ENCODE peak calls at places on chromosomes 2 and 18, in nine cellular contexts. U, B, I, W, L, V, R, J and N are unnamed samples.
A peak's percentile ranks its signal among the peaks of the same experiment; 100 is the strongest.

GRCh38 chr2:48346124-48346536 is 183.8 kb upstream of the STON1 start:
- DNase-seq in U (peak; percentile 73), B (peak; percentile 19), I (no peak), W (peak; percentile 85), L (no peak), V (peak; percentile 28), R (no peak), J (no peak), N (no peak)

GRCh38 chr2:168137510-168138180 is 109.8 kb downstream of the STK39 start:
- DNase-seq in U (no peak), B (no peak), I (no peak), W (no peak), L (no peak), V (no peak), R (no peak), J (no peak), N (no peak)

GRCh38 chr18:12236934-12237832 is 17.0 kb upstream of the CIDEA start:
- DNase-seq in U (peak; percentile 86), B (peak; percentile 74), I (peak; percentile 90), W (peak; percentile 81), L (peak; percentile 85), V (peak; percentile 73), R (peak; percentile 87), J (peak; percentile 58), N (no peak)

GRCh38 chr18:23133860-23134779 is 1.2 kb upstream of the CABLES1 start:
- DNase-seq in U (peak; percentile 80), B (peak; percentile 69), I (peak; percentile 48), W (no peak), L (no peak), V (no peak), R (peak; percentile 86), J (peak; percentile 40), N (no peak)

GRCh38 chr2:54524236-54524991 is 68.3 kb downstream of the SPTBN1 start:
- DNase-seq in U (no peak), B (no peak), I (no peak), W (peak; percentile 60), L (no peak), V (no peak), R (peak; percentile 81), J (no peak), N (no peak)

GRCh38 chr18:79859314-79859713 is 61.6 kb downstream of the KCNG2 start:
- DNase-seq in U (no peak), B (no peak), I (no peak), W (no peak), L (peak; percentile 62), V (no peak), R (no peak), J (no peak), N (no peak)

GRCh38 chr2:230847883-230848388 is 16.8 kb upstream of the ITM2C start:
- DNase-seq in U (peak; percentile 96), B (peak; percentile 95), I (peak; percentile 89), W (peak; percentile 93), L (no peak), V (peak; percentile 83), R (peak; percentile 91), J (peak; percentile 80), N (no peak)

GRCh38 chr2:196407675-196408265 is 231.7 kb upstream of the CCDC150 start:
- DNase-seq in U (no peak), B (no peak), I (no peak), W (no peak), L (no peak), V (no peak), R (peak; percentile 45), J (no peak), N (no peak)

GRCh38 chr2:161170917-161171594 is 10.8 kb downstream of the TANK start:
- DNase-seq in U (no peak), B (no peak), I (no peak), W (peak; percentile 59), L (no peak), V (no peak), R (no peak), J (no peak), N (no peak)

GRCh38 chr2:157227592-157227991 is 29.9 kb upstream of the GALNT5 start:
- DNase-seq in U (no peak), B (no peak), I (no peak), W (no peak), L (no peak), V (no peak), R (no peak), J (no peak), N (no peak)

GRCh38 chr2:195118276-195118675 is 538.8 kb upstream of the SLC39A10 start:
- DNase-seq in U (no peak), B (no peak), I (no peak), W (no peak), L (no peak), V (no peak), R (no peak), J (no peak), N (no peak)

GRCh38 chr2:239369631-239370161 is 31.1 kb downstream of the HDAC4 start:
- DNase-seq in U (no peak), B (peak; percentile 46), I (no peak), W (no peak), L (peak; percentile 78), V (no peak), R (peak; percentile 87), J (peak; percentile 14), N (peak; percentile 28)

GRCh38 chr2:85580206-85580605 is 2.8 kb downstream of the VAMP8 start:
- DNase-seq in U (no peak), B (no peak), I (no peak), W (no peak), L (no peak), V (no peak), R (no peak), J (no peak), N (no peak)

GRCh38 chr2:85577386-85578242 is at the start of gene VAMP8:
- DNase-seq in U (peak; percentile 92), B (peak; percentile 91), I (no peak), W (no peak), L (peak; percentile 90), V (no peak), R (peak; percentile 77), J (peak; percentile 93), N (peak; percentile 89)

GRCh38 chr2:85578243-85579180 is 1.1 kb downstream of the VAMP8 start:
- DNase-seq in U (peak; percentile 85), B (peak; percentile 62), I (no peak), W (no peak), L (peak; percentile 85), V (peak; percentile 52), R (peak; percentile 58), J (peak; percentile 34), N (no peak)

GRCh38 chr2:85577063-85577385 is 362 bp upstream of the VAMP8 start:
- DNase-seq in U (no peak), B (no peak), I (no peak), W (no peak), L (no peak), V (no peak), R (no peak), J (no peak), N (no peak)

DNA sequence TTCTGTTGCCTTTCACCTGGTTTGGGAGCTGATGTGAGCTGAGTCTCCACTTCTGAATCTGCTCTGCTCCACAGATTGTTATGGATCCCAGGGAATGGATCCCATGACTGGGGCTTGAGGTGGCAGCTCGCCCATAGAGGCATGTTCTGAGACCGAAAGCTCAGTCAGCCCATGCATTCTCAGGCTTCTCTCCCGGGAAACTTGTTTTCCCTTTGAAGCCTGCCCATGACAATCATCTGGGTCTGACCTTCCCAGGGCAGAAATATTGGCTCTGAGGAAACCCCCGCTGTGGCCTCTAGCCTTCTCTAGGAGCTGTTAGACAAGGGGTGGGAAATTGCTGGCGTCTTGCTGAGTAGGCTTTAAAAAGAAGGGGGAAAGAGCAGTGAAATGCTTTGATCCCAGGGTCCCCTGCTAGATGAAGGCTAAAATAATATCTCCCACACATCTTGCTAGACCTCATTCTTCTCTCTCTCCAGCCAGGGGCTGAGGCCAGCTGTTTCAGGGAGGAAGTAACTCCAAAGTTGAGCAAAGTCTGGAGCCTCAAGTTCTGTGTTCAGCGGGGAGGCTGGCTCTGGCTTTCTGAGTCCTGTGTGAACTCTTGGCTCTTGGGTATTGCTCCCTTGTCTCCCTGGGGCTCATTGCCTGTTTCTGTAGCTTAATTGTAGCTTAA is 2.0 kb downstream of the VAMP8 start:
- DNase-seq in U (no peak), B (no peak), I (no peak), W (no peak), L (no peak), V (no peak), R (no peak), J (no peak), N (no peak)
- H3K4me3 ChIP-seq in U (peak overlapping the region; percentile 80), B (no peak overlapping the region), I (no peak overlapping the region), W (no peak overlapping the region), L (peak overlapping the region; percentile 56), V (no peak overlapping the region), R (peak overlapping the region; percentile 83), J (no peak overlapping the region), N (no peak overlapping the region)

DNA sequence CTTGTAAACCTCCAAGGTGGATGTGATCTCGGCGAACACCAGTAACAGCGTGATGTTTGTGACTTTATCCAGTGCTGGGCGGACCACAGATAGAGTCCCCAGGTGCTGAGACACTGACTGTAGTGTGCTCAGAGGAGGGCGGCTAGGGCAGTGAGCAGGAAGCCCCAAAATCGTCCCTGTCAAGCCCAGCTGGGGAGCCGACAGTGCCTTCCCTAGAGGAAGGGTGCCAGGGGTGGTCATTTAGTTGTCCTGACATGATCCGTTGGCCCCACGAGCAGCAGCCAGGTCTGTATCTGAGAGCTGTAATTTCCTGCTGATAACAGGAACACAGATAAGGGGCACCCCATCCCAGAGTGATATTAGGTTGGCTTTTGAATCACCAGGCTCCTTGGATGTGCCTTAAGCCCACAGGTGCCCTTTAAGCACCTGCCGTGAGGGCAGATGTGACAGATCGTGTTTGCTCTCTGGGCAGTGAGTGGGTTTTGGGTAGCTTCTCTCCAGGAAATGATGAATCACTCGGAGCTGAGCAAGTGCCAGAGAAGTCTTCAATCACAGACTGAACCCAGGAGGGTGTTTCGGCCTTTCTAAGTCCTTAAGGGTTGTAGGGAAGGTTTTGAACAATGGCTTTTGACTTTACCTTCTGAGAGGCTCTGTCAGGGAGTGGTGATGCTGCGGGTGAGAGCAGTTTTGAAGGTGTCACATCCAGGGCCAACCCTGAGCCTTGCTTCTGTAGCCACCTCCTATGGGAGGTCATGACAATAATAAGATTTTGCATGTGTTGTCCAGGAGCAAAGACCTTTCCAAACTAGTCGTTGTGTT is 7.7 kb downstream of the LPIN1 start:
- DNase-seq in U (peak; percentile 56), B (peak; percentile 65), I (peak; percentile 77), W (peak; percentile 63), L (no peak), V (no peak), R (peak; percentile 68), J (peak; percentile 72), N (no peak)
- H3K4me3 ChIP-seq in U (no peak overlapping the region), B (peak overlapping the region; percentile 24), I (no peak overlapping the region), W (no peak overlapping the region), L (peak overlapping the region; percentile 22), V (peak overlapping the region; percentile 7), R (peak overlapping the region; percentile 17), J (no peak overlapping the region), N (no peak overlapping the region)

GRCh38 chr2:72824224-72824842 is 1.5 kb downstream of the EXOC6B start:
- DNase-seq in U (no peak), B (no peak), I (no peak), W (peak; percentile 52), L (no peak), V (no peak), R (no peak), J (peak; percentile 71), N (no peak)
- H3K4me3 ChIP-seq in U (peak overlapping the region; percentile 88), B (no peak overlapping the region), I (peak overlapping the region; percentile 86), W (peak overlapping the region; percentile 93), L (peak overlapping the region; percentile 67), V (peak overlapping the region; percentile 97), R (no peak overlapping the region), J (no peak overlapping the region), N (peak overlapping the region; percentile 50)

DNA sequence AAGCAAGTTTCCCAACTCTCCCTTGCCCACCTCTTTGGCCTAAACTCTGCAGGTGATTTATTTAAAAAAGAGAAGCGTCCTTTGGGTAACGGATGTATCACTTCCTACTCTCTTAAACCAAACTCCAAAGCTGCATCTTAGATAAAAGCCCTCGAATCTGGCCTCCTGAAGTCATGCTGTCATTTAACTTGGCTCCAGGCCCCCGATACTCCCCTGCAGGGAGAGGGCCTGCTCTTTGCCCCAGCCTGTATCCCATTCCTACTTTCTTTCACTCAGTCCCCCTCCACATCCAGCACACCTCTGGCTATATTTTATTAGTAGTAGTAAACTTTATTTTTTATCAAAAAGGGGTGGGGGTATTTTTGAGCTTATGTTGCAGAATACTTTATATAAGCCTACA is 19.0 kb downstream of the TEKT4 start:
- DNase-seq in U (no peak), B (no peak), I (no peak), W (no peak), L (no peak), V (no peak), R (no peak), J (no peak), N (no peak)
- H3K4me3 ChIP-seq in U (no peak overlapping the region), B (no peak overlapping the region), I (no peak overlapping the region), W (no peak overlapping the region), L (no peak overlapping the region), V (no peak overlapping the region), R (no peak overlapping the region), J (no peak overlapping the region), N (no peak overlapping the region)